ENCODE peak calls at places on chromosomes 12 and 14, in four cellular contexts. M is hippocampal formation; Y is heart right ventricle; B is CD4-positive, alpha-beta T cell. U is an unnamed sample.

GRCh38 chr12:54616933-54617535 is 17.7 kb downstream of the LACRT start:
- DNase-seq in Y (no peak), B (no peak), M (no peak), U (peak)

GRCh38 chr14:93160353-93160801 is 24.3 kb downstream of the MOAP1 start:
- DNase-seq in Y (no peak), M (no peak), B (no peak), U (no peak)

GRCh38 chr12:71536279-71536938 is 96.8 kb downstream of the LGR5 start:
- DNase-seq in M (no peak), Y (no peak), B (no peak), U (no peak)

GRCh38 chr12:105107176-105107496 is 395 bp upstream of the WASHC4 start:
- DNase-seq in Y (no peak), B (no peak), M (peak), U (peak)

GRCh38 chr12:120225852-120226640 is 25.1 kb upstream of the RPLP0 start:
- DNase-seq in M (no peak), B (no peak), Y (peak), U (no peak)

GRCh38 chr14:80074905-80075304 is 136.4 kb downstream of the DIO2 start:
- DNase-seq in M (no peak), B (no peak), Y (no peak), U (no peak)

GRCh38 chr12:93895096-93895460 is 217.9 kb downstream of the CRADD start:
- DNase-seq in B (no peak), Y (no peak), M (no peak), U (no peak)

GRCh38 chr12:132379996-132380395 is 50.6 kb upstream of the GALNT9 start:
- DNase-seq in Y (no peak), B (no peak), M (no peak), U (no peak)

GRCh38 chr14:38862381-38862780 is 240.7 kb downstream of the SEC23A start:
- DNase-seq in B (no peak), M (no peak), Y (no peak), U (no peak)

GRCh38 chr12:124553862-124554428 is 13.5 kb downstream of the NCOR2 start:
- DNase-seq in M (no peak), Y (no peak), B (no peak), U (no peak)

GRCh38 chr14:101121399-101122113 is 218.0 kb upstream of the RTL1 start:
- DNase-seq in B (no peak), M (no peak), Y (no peak), U (no peak)

GRCh38 chr12:28222959-28223662 is 32.9 kb downstream of the CCDC91 start:
- DNase-seq in Y (no peak), B (no peak), M (no peak), U (no peak)

GRCh38 chr12:114254998-114255397 is 150.9 kb downstream of the TBX5 start:
- DNase-seq in M (no peak), B (no peak), Y (no peak), U (no peak)

GRCh38 chr12:18581232-18581962 is 156.4 kb downstream of the PLCZ1 start:
- DNase-seq in Y (no peak), M (no peak), B (no peak), U (no peak)

GRCh38 chr12:120367252-120367923 is 1.6 kb downstream of the MSI1 start:
- DNase-seq in B (no peak), M (no peak), Y (no peak), U (no peak)

GRCh38 chr12:57190037-57190436 is 26.6 kb upstream of the NXPH4 start:
- DNase-seq in Y (peak), B (no peak), M (no peak), U (no peak)

GRCh38 chr12:91004872-91005271 is at the start of gene EPYC:
- DNase-seq in M (no peak), B (no peak), Y (no peak), U (no peak)

GRCh38 chr12:121799175-121799841 is 4.5 kb upstream of the SETD1B start:
- DNase-seq in Y (peak), M (peak), B (peak), U (peak)